ENCODE peak calls at places on chromosomes 7 and 10, in nine cellular contexts. K, F, C, G, I, Y, V, J and D are unnamed samples.
A peak's percentile ranks its signal among the peaks of the same experiment; 100 is the strongest.

GRCh38 chr7:133294234-133294633 is 41.4 kb downstream of the EXOC4 start:
- DNase-seq in K (no peak), F (no peak), C (no peak), G (no peak), I (no peak), Y (no peak), V (no peak), J (no peak), D (no peak)

GRCh38 chr10:11661441-11661840 is 50.0 kb upstream of the USP6NL start:
- DNase-seq in K (no peak), F (no peak), C (no peak), G (no peak), I (no peak), Y (no peak), V (no peak), J (no peak), D (no peak)

GRCh38 chr7:11810043-11810625 is 21.9 kb downstream of the THSD7A start:
- DNase-seq in K (no peak), F (no peak), C (no peak), G (no peak), I (no peak), Y (no peak), V (no peak), J (no peak), D (no peak)

GRCh38 chr10:132588301-132589013 is 50.9 kb downstream of the INPP5A start:
- DNase-seq in K (no peak), F (peak; percentile 68), C (no peak), G (no peak), I (no peak), Y (peak; percentile 81), V (peak; percentile 56), J (no peak), D (no peak)

GRCh38 chr7:44224216-44224950 is 23.6 kb downstream of the YKT6 start:
- DNase-seq in K (no peak), F (no peak), C (peak; percentile 50), G (no peak), I (no peak), Y (no peak), V (no peak), J (peak; percentile 89), D (no peak)

GRCh38 chr10:90930971-90931841 is 10.3 kb upstream of the ANKRD1 start:
- DNase-seq in K (no peak), F (no peak), C (no peak), G (no peak), I (peak; percentile 67), Y (no peak), V (peak; percentile 98), J (no peak), D (no peak)

GRCh38 chr10:21317902-21318301 is 207.6 kb downstream of the SKIDA1 start:
- DNase-seq in K (no peak), F (no peak), C (no peak), G (no peak), I (peak; percentile 72), Y (no peak), V (peak; percentile 36), J (no peak), D (no peak)

GRCh38 chr10:27457966-27458365 is 46.1 kb upstream of the RAB18 start:
- DNase-seq in K (no peak), F (no peak), C (no peak), G (no peak), I (no peak), Y (no peak), V (no peak), J (no peak), D (no peak)

GRCh38 chr7:92785923-92786322 is 50.5 kb downstream of the CDK6 start:
- DNase-seq in K (no peak), F (no peak), C (no peak), G (no peak), I (no peak), Y (no peak), V (peak; percentile 83), J (no peak), D (no peak)

GRCh38 chr7:157429680-157430224 is 92.9 kb downstream of the DNAJB6 start:
- DNase-seq in K (no peak), F (no peak), C (peak; percentile 12), G (no peak), I (no peak), Y (no peak), V (no peak), J (no peak), D (no peak)

GRCh38 chr7:97016392-97017196 is 8.0 kb downstream of the DLX5 start:
- DNase-seq in K (no peak), F (no peak), C (no peak), G (peak; percentile 41), I (no peak), Y (no peak), V (no peak), J (peak; percentile 67), D (no peak)

GRCh38 chr10:127033116-127033515 is 127.9 kb downstream of the DOCK1 start:
- DNase-seq in K (no peak), F (no peak), C (no peak), G (no peak), I (no peak), Y (no peak), V (no peak), J (peak; percentile 11), D (no peak)

GRCh38 chr7:70343519-70343918 is 745.2 kb downstream of the AUTS2 start:
- DNase-seq in K (no peak), F (no peak), C (no peak), G (no peak), I (no peak), Y (no peak), V (no peak), J (peak; percentile 86), D (no peak)

GRCh38 chr10:61354538-61354937 is 98.6 kb downstream of the TMEM26 start:
- DNase-seq in K (no peak), F (no peak), C (no peak), G (no peak), I (no peak), Y (no peak), V (no peak), J (no peak), D (no peak)

GRCh38 chr7:19944363-19945120 is 171.1 kb upstream of the TMEM196 start:
- DNase-seq in K (no peak), F (no peak), C (no peak), G (no peak), I (no peak), Y (no peak), V (no peak), J (peak; percentile 90), D (no peak)

GRCh38 chr7:30522163-30522562 is 17.5 kb upstream of the GGCT start:
- DNase-seq in K (no peak), F (no peak), C (no peak), G (no peak), I (no peak), Y (no peak), V (no peak), J (no peak), D (no peak)

GRCh38 chr10:132245056-132245455 is 58.3 kb downstream of the DPYSL4 start:
- DNase-seq in K (no peak), F (no peak), C (no peak), G (no peak), I (no peak), Y (no peak), V (no peak), J (peak; percentile 92), D (no peak)

GRCh38 chr7:130909161-130909836 is 175.3 kb upstream of the KLF14 start:
- DNase-seq in K (no peak), F (no peak), C (no peak), G (no peak), I (no peak), Y (no peak), V (no peak), J (no peak), D (no peak)

GRCh38 chr10:69732147-69732825 is 69.4 kb upstream of the COL13A1 start:
- DNase-seq in K (no peak), F (no peak), C (peak; percentile 73), G (no peak), I (no peak), Y (no peak), V (no peak), J (no peak), D (no peak)

GRCh38 chr7:48004023-48004422 is 24.6 kb upstream of the HUS1 start:
- DNase-seq in K (no peak), F (no peak), C (no peak), G (no peak), I (no peak), Y (no peak), V (no peak), J (peak; percentile 74), D (no peak)

GRCh38 chr7:31382722-31383121 is 42.2 kb upstream of the NEUROD6 start:
- DNase-seq in K (no peak), F (no peak), C (no peak), G (no peak), I (no peak), Y (no peak), V (no peak), J (no peak), D (no peak)